ENCODE peak calls at places on chromosome 7, in seven cellular contexts. E is NCI-H1092 treated with DMSO at 0.1 percent for 48 hours, Z is GM20000, K is SK-N-MC, N is H4, O is A673, B is kidney glomerular epithelial cell. L is an unnamed sample.

GRCh38 chr7:114818501-114818900 is 103.4 kb upstream of the MDFIC start:
- DNase-seq in O (no peak), B (peak), N (no peak), Z (no peak), E (no peak), K (no peak), L (peak)

GRCh38 chr7:68955656-68956055 is 642.6 kb upstream of the AUTS2 start:
- DNase-seq in Z (no peak), B (no peak), O (no peak), K (no peak), N (no peak), E (no peak), L (no peak)

GRCh38 chr7:27302590-27302989 is 60.0 kb downstream of the EVX1 start:
- DNase-seq in B (no peak), N (no peak), E (peak), O (no peak), Z (no peak), K (no peak), L (no peak)

GRCh38 chr7:14839307-14839706 is 63.2 kb downstream of the DGKB start:
- DNase-seq in B (no peak), Z (no peak), N (no peak), K (no peak), O (no peak), E (peak), L (no peak)

GRCh38 chr7:151168022-151168786 is 710 bp upstream of the GBX1 start:
- DNase-seq in E (no peak), O (peak), Z (peak), N (no peak), B (no peak), K (no peak), L (peak)

GRCh38 chr7:74454059-74454947 is 597 bp downstream of the GTF2IRD1 start:
- DNase-seq in O (no peak), B (no peak), E (no peak), K (no peak), Z (peak), N (no peak), L (peak)

GRCh38 chr7:102129636-102130370 is 156.9 kb upstream of the SH2B2 start:
- DNase-seq in Z (no peak), K (no peak), N (no peak), O (peak), B (peak), E (no peak), L (peak)

GRCh38 chr7:46900312-46901263 is 681.3 kb downstream of the TNS3 start:
- DNase-seq in B (no peak), N (no peak), O (peak), E (no peak), Z (no peak), K (no peak), L (peak)

GRCh38 chr7:148153611-148154010 is 437.0 kb upstream of the C7orf33 start:
- DNase-seq in Z (no peak), E (peak), N (no peak), K (no peak), B (no peak), O (no peak), L (no peak)